ENCODE peak calls at places on chromosomes 13 and 19, in six cellular contexts. X is activated B cell treated with CpG ODN at 0.5 μM for 24 hours; J is activated CD8-positive, alpha-beta memory T cell treated with anti-CD3 and anti-CD28 coated beads for 1 hour; P is HFFc6; O is activated T-helper 2 cell treated with anti-CD3 and anti-CD28 coated beads, Interferon-gamma antibody, Interleukin-2, Interleukin-4, amounts not matched to agents 10 μg/mL and 5 μg/mL and 100 μg/mL, durations not matched to agents 14 hours and 24 hours and 36 hours; L is iPS DF 19.7. V is an unnamed sample.

GRCh38 chr19:35040826-35041547 is 534 bp upstream of the HPN start:
- DNase-seq in X (no peak), J (no peak), P (no peak), O (no peak), L (no peak), V (no peak)

GRCh38 chr13:19382111-19382510 is 179.2 kb downstream of the TPTE2 start:
- DNase-seq in X (no peak), J (no peak), P (no peak), O (no peak), L (no peak), V (no peak)

GRCh38 chr13:107860284-107860683 is 355.1 kb downstream of the LIG4 start:
- DNase-seq in X (no peak), J (no peak), P (no peak), O (no peak), L (no peak), V (no peak)

GRCh38 chr13:78147905-78148304 is 229.3 kb upstream of the EDNRB start:
- DNase-seq in X (no peak), J (no peak), P (peak), O (no peak), L (no peak), V (no peak)

GRCh38 chr13:49026851-49027250 is 51.1 kb downstream of the FNDC3A start:
- DNase-seq in X (no peak), J (no peak), P (no peak), O (no peak), L (no peak), V (no peak)

GRCh38 chr13:83943530-83944279 is 61.4 kb upstream of the SLITRK1 start:
- DNase-seq in X (no peak), J (no peak), P (peak), O (no peak), L (no peak), V (no peak)

GRCh38 chr13:40330950-40331349 is 335.5 kb downstream of the FOXO1 start:
- DNase-seq in X (no peak), J (no peak), P (no peak), O (no peak), L (no peak), V (no peak)

GRCh38 chr19:45814166-45814780 is 835 bp downstream of the RSPH6A start:
- DNase-seq in X (no peak), J (no peak), P (no peak), O (no peak), L (no peak), V (no peak)

GRCh38 chr13:98366959-98367358 is 189.9 kb upstream of the RNF113B start:
- DNase-seq in X (no peak), J (no peak), P (no peak), O (no peak), L (no peak), V (no peak)

GRCh38 chr19:17777840-17778620 is 16.9 kb upstream of the B3GNT3 start:
- DNase-seq in X (peak), J (peak), P (peak), O (peak), L (no peak), V (no peak)

GRCh38 chr19:13398780-13399726 is 107.2 kb downstream of the CACNA1A start:
- DNase-seq in X (no peak), J (no peak), P (peak), O (no peak), L (no peak), V (no peak)

GRCh38 chr13:114118763-114119123 is 13.7 kb downstream of the RASA3 start:
- DNase-seq in X (no peak), J (no peak), P (no peak), O (no peak), L (no peak), V (no peak)

GRCh38 chr19:48738557-48739399 is 1.6 kb downstream of the RASIP1 start:
- DNase-seq in X (peak), J (peak), P (peak), O (peak), L (no peak), V (no peak)

GRCh38 chr19:46366620-46367277 is 19.9 kb downstream of the PPP5C start:
- DNase-seq in X (no peak), J (no peak), P (no peak), O (no peak), L (no peak), V (no peak)

GRCh38 chr19:46182476-46182875 is 34.4 kb downstream of the IGFL2 start:
- DNase-seq in X (no peak), J (no peak), P (no peak), O (no peak), L (no peak), V (no peak)

GRCh38 chr19:3310711-3311110 is 55.7 kb upstream of the NFIC start:
- DNase-seq in X (no peak), J (no peak), P (no peak), O (no peak), L (no peak), V (no peak)

GRCh38 chr13:67299731-67300130 is 69.6 kb upstream of the PCDH9 start:
- DNase-seq in X (no peak), J (no peak), P (no peak), O (no peak), L (no peak), V (no peak)

GRCh38 chr19:56125806-56126590 is 4.9 kb upstream of the ZNF787 start:
- DNase-seq in X (no peak), J (no peak), P (no peak), O (no peak), L (no peak), V (no peak)

GRCh38 chr13:25415196-25415595 is 43.4 kb downstream of the ATP8A2 start:
- DNase-seq in X (no peak), J (no peak), P (no peak), O (no peak), L (no peak), V (no peak)

GRCh38 chr19:912181-913079 is 589 bp downstream of the R3HDM4 start:
- DNase-seq in X (no peak), J (no peak), P (no peak), O (no peak), L (no peak), V (no peak)

GRCh38 chr13:59086147-59086546 is 1077.6 kb downstream of the DIAPH3 start:
- DNase-seq in X (no peak), J (no peak), P (no peak), O (no peak), L (no peak), V (no peak)

GRCh38 chr19:16446108-16447014 is 25.4 kb downstream of the EPS15L1 start:
- DNase-seq in X (peak), J (no peak), P (no peak), O (no peak), L (no peak), V (no peak)

GRCh38 chr13:45315520-45316167 is 25.3 kb downstream of the TPT1 start:
- DNase-seq in X (no peak), J (no peak), P (no peak), O (no peak), L (no peak), V (no peak)

GRCh38 chr13:79485014-79485441 is 4.1 kb downstream of the NDFIP2 start:
- DNase-seq in X (no peak), J (no peak), P (peak), O (no peak), L (no peak), V (no peak)

GRCh38 chr13:39952244-39953233 is 297.1 kb downstream of the COG6 start:
- DNase-seq in X (no peak), J (no peak), P (peak), O (no peak), L (no peak), V (no peak)

GRCh38 chr19:2097330-2098327 is 914 bp downstream of the IZUMO4 start:
- DNase-seq in X (no peak), J (no peak), P (no peak), O (peak), L (no peak), V (no peak)

GRCh38 chr13:94662274-94662945 is 49.9 kb downstream of the SOX21 start:
- DNase-seq in X (no peak), J (no peak), P (no peak), O (no peak), L (no peak), V (no peak)

GRCh38 chr13:37414667-37415066 is 183.9 kb downstream of the POSTN start:
- DNase-seq in X (no peak), J (no peak), P (no peak), O (no peak), L (no peak), V (peak)